ENCODE peak calls at places on chromosomes 3 and 15, in seven cellular contexts. J is kidney tubule cell; G is left kidney; M is stimulated activated CD4-positive, alpha-beta T cell treated with anti-CD3 and anti-CD28 coated beads, Interleukin-2, amount 100 ng/mL, for 48 hours; K is ascending aorta; H is GM13977; R is A549. B is an unnamed sample.

GRCh38 chr3:38567498-38567897 is 71.4 kb downstream of the EXOG start:
- DNase-seq in J (no peak), G (no peak), M (no peak), K (no peak), H (no peak), R (no peak), B (no peak)

GRCh38 chr15:62841891-62842559 is 200.5 kb upstream of the TPM1 start:
- DNase-seq in J (peak; percentile 46), G (no peak), M (no peak), K (no peak), H (no peak), R (no peak), B (no peak)

GRCh38 chr15:98177950-98178848 is 217.7 kb downstream of the ARRDC4 start:
- DNase-seq in J (peak; percentile 76), G (peak; percentile 96), M (peak; percentile 11), K (no peak), H (peak; percentile 11), R (peak; percentile 48), B (no peak)

GRCh38 chr3:4474683-4475490 is 7.8 kb upstream of the SUMF1 start:
- DNase-seq in J (peak; percentile 77), G (peak; percentile 15), M (no peak), K (peak; percentile 56), H (no peak), R (no peak), B (peak; percentile 81)

GRCh38 chr15:84605225-84605882 is 4.5 kb downstream of the ZSCAN2 start:
- DNase-seq in J (no peak), G (no peak), M (no peak), K (no peak), H (no peak), R (no peak), B (no peak)

GRCh38 chr15:93800805-93801204 is 430.6 kb upstream of the MCTP2 start:
- DNase-seq in J (no peak), G (no peak), M (no peak), K (no peak), H (no peak), R (no peak), B (no peak)

GRCh38 chr3:117281371-117281770 is 571.8 kb downstream of the TUSC7 start:
- DNase-seq in J (no peak), G (no peak), M (no peak), K (no peak), H (no peak), R (no peak), B (no peak)

GRCh38 chr15:41967506-41968206 is 4.7 kb downstream of the EHD4 start:
- DNase-seq in J (peak; percentile 66), G (no peak), M (no peak), K (no peak), H (peak; percentile 69), R (no peak), B (peak; percentile 45)

GRCh38 chr3:188348445-188349244 is 194.7 kb downstream of the LPP start:
- DNase-seq in J (peak; percentile 93), G (peak; percentile 36), M (no peak), K (no peak), H (no peak), R (peak; percentile 13), B (no peak)

GRCh38 chr3:99920530-99921376 is 103.1 kb downstream of the CMSS1 start:
- DNase-seq in J (peak; percentile 56), G (no peak), M (no peak), K (no peak), H (no peak), R (no peak), B (no peak)

GRCh38 chr15:90561344-90562244 is 31.9 kb downstream of the CRTC3 start:
- DNase-seq in J (no peak), G (no peak), M (no peak), K (no peak), H (no peak), R (no peak), B (no peak)

GRCh38 chr3:124951511-124952390 is 17.2 kb upstream of the MUC13 start:
- DNase-seq in J (no peak), G (no peak), M (no peak), K (no peak), H (no peak), R (no peak), B (no peak)

GRCh38 chr3:4417449-4417848 is 49.6 kb downstream of the SUMF1 start:
- DNase-seq in J (peak; percentile 15), G (peak; percentile 18), M (no peak), K (no peak), H (no peak), R (no peak), B (no peak)

GRCh38 chr3:125375950-125376679 is 990 bp upstream of the ZNF148 start:
- DNase-seq in J (no peak), G (no peak), M (no peak), K (no peak), H (no peak), R (peak; percentile 21), B (no peak)

GRCh38 chr3:66593978-66594377 is 93.2 kb upstream of the LRIG1 start:
- DNase-seq in J (peak; percentile 85), G (no peak), M (no peak), K (no peak), H (no peak), R (peak; percentile 21), B (no peak)